ENCODE peak calls at places on chromosomes 16 and 17, in four cellular contexts. One of them, this sample, is unnamed.

GRCh38 chr17:74704536-74704935 is 8.2 kb downstream of the CD300LF start:
- DNase-seq in HFFc6: no peak
- DNase-seq in activated CD4-positive, alpha-beta T cell treated with anti-CD3 and anti-CD28 coated beads, Interleukin-2, amount 50 U/mL, for 24 hours: no peak
- DNase-seq in RCC 7860: no peak
- DNase-seq in this sample: peak

GRCh38 chr17:42872251-42872965 is 21.4 kb downstream of the AOC3 start:
- DNase-seq in HFFc6: no peak
- DNase-seq in RCC 7860: no peak
- DNase-seq in activated CD4-positive, alpha-beta T cell treated with anti-CD3 and anti-CD28 coated beads, Interleukin-2, amount 50 U/mL, for 24 hours: no peak
- DNase-seq in this sample: peak

GRCh38 chr17:66580178-66580577 is 254.7 kb upstream of the CACNG5 start:
- DNase-seq in RCC 7860: peak
- DNase-seq in HFFc6: peak
- DNase-seq in activated CD4-positive, alpha-beta T cell treated with anti-CD3 and anti-CD28 coated beads, Interleukin-2, amount 50 U/mL, for 24 hours: no peak
- DNase-seq in this sample: peak

GRCh38 chr17:10106067-10106466 is 92.3 kb downstream of the GAS7 start:
- DNase-seq in activated CD4-positive, alpha-beta T cell treated with anti-CD3 and anti-CD28 coated beads, Interleukin-2, amount 50 U/mL, for 24 hours: no peak
- DNase-seq in RCC 7860: no peak
- DNase-seq in HFFc6: no peak
- DNase-seq in this sample: peak

GRCh38 chr16:86215233-86215978 is 294.9 kb upstream of the FOXF1 start:
- DNase-seq in activated CD4-positive, alpha-beta T cell treated with anti-CD3 and anti-CD28 coated beads, Interleukin-2, amount 50 U/mL, for 24 hours: no peak
- DNase-seq in HFFc6: no peak
- DNase-seq in RCC 7860: no peak
- DNase-seq in this sample: peak

GRCh38 chr16:67419931-67420330 is 3.7 kb upstream of the ZDHHC1 start:
- DNase-seq in activated CD4-positive, alpha-beta T cell treated with anti-CD3 and anti-CD28 coated beads, Interleukin-2, amount 50 U/mL, for 24 hours: no peak
- DNase-seq in HFFc6: no peak
- DNase-seq in RCC 7860: no peak
- DNase-seq in this sample: no peak

GRCh38 chr16:78227855-78228254 is 128.4 kb downstream of the WWOX start:
- DNase-seq in HFFc6: no peak
- DNase-seq in RCC 7860: no peak
- DNase-seq in activated CD4-positive, alpha-beta T cell treated with anti-CD3 and anti-CD28 coated beads, Interleukin-2, amount 50 U/mL, for 24 hours: no peak
- DNase-seq in this sample: no peak

GRCh38 chr16:29700253-29700987 is 21.4 kb downstream of the QPRT start:
- DNase-seq in HFFc6: peak
- DNase-seq in activated CD4-positive, alpha-beta T cell treated with anti-CD3 and anti-CD28 coated beads, Interleukin-2, amount 50 U/mL, for 24 hours: peak
- DNase-seq in RCC 7860: peak
- DNase-seq in this sample: peak

GRCh38 chr16:23843143-23843542 is 7.4 kb downstream of the PRKCB start:
- DNase-seq in HFFc6: no peak
- DNase-seq in activated CD4-positive, alpha-beta T cell treated with anti-CD3 and anti-CD28 coated beads, Interleukin-2, amount 50 U/mL, for 24 hours: no peak
- DNase-seq in RCC 7860: no peak
- DNase-seq in this sample: no peak